ENCODE peak calls at places on chromosome 11, in nine cellular contexts. D is RWPE1, J is H9, P is psoas muscle, Z is ovary, A is left ventricle myocardium inferior, I is aorta, S is kidney, C is A549. V is an unnamed sample.

GRCh38 chr11:2672553-2673249 is 27.1 kb downstream of the KCNQ1OT1 start:
- DNase-seq in D (no peak), J (peak), P (no peak), Z (no peak), A (no peak), I (no peak), S (peak), C (no peak), V (no peak)

GRCh38 chr11:65390099-65390941 is 3.9 kb downstream of the FRMD8 start:
- DNase-seq in D (no peak), J (no peak), P (no peak), Z (no peak), A (no peak), I (no peak), S (peak), C (no peak), V (no peak)

GRCh38 chr11:124923296-124923695 is 4.2 kb downstream of the HEPN1 start:
- DNase-seq in D (no peak), J (no peak), P (no peak), Z (no peak), A (no peak), I (no peak), S (no peak), C (no peak), V (no peak)

GRCh38 chr11:111734383-111735261 is 31.6 kb downstream of the PPP2R1B start:
- DNase-seq in D (no peak), J (no peak), P (no peak), Z (peak), A (peak), I (no peak), S (peak), C (no peak), V (no peak)

GRCh38 chr11:20353829-20354434 is 9.6 kb upstream of the HTATIP2 start:
- DNase-seq in D (peak), J (no peak), P (no peak), Z (no peak), A (no peak), I (no peak), S (no peak), C (peak), V (no peak)

GRCh38 chr11:73784080-73784634 is 3.5 kb upstream of the MRPL48 start:
- DNase-seq in D (no peak), J (peak), P (no peak), Z (no peak), A (no peak), I (no peak), S (no peak), C (no peak), V (no peak)

GRCh38 chr11:91946397-91947090 is 278.1 kb upstream of the FAT3 start:
- DNase-seq in D (no peak), J (no peak), P (no peak), Z (no peak), A (no peak), I (no peak), S (no peak), C (no peak), V (no peak)

GRCh38 chr11:95877288-95877687 is 46.6 kb downstream of the MTMR2 start:
- DNase-seq in D (peak), J (no peak), P (no peak), Z (no peak), A (no peak), I (no peak), S (no peak), C (no peak), V (peak)

GRCh38 chr11:100932474-100933100 is 197.0 kb downstream of the PGR start:
- DNase-seq in D (peak), J (no peak), P (no peak), Z (no peak), A (no peak), I (no peak), S (no peak), C (peak), V (no peak)

GRCh38 chr11:17934194-17934593 is 78.7 kb downstream of the SERGEF start:
- DNase-seq in D (no peak), J (no peak), P (no peak), Z (no peak), A (no peak), I (no peak), S (no peak), C (no peak), V (no peak)

GRCh38 chr11:121800704-121801516 is 315.1 kb downstream of the BLID start:
- DNase-seq in D (no peak), J (peak), P (no peak), Z (peak), A (no peak), I (no peak), S (no peak), C (no peak), V (no peak)
- H3K27ac ChIP-seq in D (no peak), J (peak), P (no peak), Z (peak), A (peak), I (peak), S (no peak), C (no peak), V (no peak)

GRCh38 chr11:117999354-117999993 is 13.3 kb downstream of the IL10RA start:
- DNase-seq in D (no peak), J (no peak), P (no peak), Z (no peak), A (no peak), I (no peak), S (no peak), C (no peak), V (no peak)

GRCh38 chr11:118001494-118001971 is 15.3 kb downstream of the IL10RA start:
- DNase-seq in D (no peak), J (no peak), P (no peak), Z (no peak), A (no peak), I (no peak), S (no peak), C (no peak), V (no peak)

GRCh38 chr11:118000850-118001228 is 14.6 kb downstream of the IL10RA start:
- DNase-seq in D (no peak), J (no peak), P (no peak), Z (no peak), A (no peak), I (no peak), S (no peak), C (no peak), V (no peak)

GRCh38 chr11:117998664-117999353 is 12.6 kb downstream of the IL10RA start:
- DNase-seq in D (no peak), J (no peak), P (no peak), Z (no peak), A (no peak), I (no peak), S (no peak), C (no peak), V (no peak)

DNA sequence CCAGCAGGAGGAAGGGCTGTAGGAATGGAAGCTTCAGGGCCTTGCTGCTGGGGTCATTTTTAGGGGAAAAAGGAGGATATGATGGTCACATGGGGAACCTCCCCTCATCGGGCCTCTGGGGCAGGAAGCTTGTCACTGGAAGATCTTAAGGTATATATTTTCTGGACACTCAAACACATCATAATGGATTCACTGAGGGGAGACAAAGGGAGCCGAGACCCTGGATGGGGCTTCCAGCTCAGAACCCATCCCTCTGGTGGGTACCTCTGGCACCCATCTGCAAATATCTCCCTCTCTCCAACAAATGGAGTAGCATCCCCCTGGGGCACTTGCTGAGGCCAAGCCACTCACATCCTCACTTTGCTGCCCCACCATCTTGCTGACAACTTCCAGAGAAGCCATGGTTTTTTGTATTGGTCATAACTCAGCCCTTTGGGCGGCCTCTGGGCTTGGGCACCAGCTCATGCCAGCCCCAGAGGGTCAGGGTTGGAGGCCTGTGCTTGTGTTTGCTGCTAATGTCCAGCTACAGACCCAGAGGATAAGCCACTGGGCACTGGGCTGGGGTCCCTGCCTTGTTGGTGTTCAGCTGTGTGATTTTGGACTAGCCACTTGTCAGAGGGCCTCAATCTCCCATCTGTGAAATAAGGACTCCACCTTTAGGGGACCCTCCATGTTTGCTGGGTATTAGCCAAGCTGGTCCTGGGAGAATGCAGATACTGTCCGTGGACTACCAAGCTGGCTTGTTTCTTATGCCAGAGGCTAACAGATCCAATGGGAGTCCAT is 14.1 kb downstream of the IL10RA start:
- DNase-seq in D (no peak), J (no peak), P (no peak), Z (no peak), A (no peak), I (no peak), S (no peak), C (no peak), V (no peak)
- H3K27ac ChIP-seq in D (no peak), J (no peak), P (no peak), Z (no peak), A (no peak), I (no peak), S (no peak), C (no peak), V (no peak)

GRCh38 chr11:113685650-113686349 is 20.3 kb downstream of the TMPRSS5 start:
- DNase-seq in D (no peak), J (no peak), P (no peak), Z (no peak), A (no peak), I (no peak), S (no peak), C (no peak), V (no peak)

GRCh38 chr11:113694390-113694789 is 11.7 kb downstream of the TMPRSS5 start:
- DNase-seq in D (no peak), J (no peak), P (no peak), Z (no peak), A (no peak), I (no peak), S (no peak), C (no peak), V (no peak)

GRCh38 chr11:113690619-113691569 is 15.2 kb downstream of the TMPRSS5 start:
- DNase-seq in D (peak), J (peak), P (peak), Z (no peak), A (no peak), I (peak), S (peak), C (peak), V (peak)

GRCh38 chr11:113693030-113693429 is 13.1 kb downstream of the TMPRSS5 start:
- DNase-seq in D (no peak), J (no peak), P (no peak), Z (no peak), A (no peak), I (no peak), S (no peak), C (no peak), V (no peak)

DNA sequence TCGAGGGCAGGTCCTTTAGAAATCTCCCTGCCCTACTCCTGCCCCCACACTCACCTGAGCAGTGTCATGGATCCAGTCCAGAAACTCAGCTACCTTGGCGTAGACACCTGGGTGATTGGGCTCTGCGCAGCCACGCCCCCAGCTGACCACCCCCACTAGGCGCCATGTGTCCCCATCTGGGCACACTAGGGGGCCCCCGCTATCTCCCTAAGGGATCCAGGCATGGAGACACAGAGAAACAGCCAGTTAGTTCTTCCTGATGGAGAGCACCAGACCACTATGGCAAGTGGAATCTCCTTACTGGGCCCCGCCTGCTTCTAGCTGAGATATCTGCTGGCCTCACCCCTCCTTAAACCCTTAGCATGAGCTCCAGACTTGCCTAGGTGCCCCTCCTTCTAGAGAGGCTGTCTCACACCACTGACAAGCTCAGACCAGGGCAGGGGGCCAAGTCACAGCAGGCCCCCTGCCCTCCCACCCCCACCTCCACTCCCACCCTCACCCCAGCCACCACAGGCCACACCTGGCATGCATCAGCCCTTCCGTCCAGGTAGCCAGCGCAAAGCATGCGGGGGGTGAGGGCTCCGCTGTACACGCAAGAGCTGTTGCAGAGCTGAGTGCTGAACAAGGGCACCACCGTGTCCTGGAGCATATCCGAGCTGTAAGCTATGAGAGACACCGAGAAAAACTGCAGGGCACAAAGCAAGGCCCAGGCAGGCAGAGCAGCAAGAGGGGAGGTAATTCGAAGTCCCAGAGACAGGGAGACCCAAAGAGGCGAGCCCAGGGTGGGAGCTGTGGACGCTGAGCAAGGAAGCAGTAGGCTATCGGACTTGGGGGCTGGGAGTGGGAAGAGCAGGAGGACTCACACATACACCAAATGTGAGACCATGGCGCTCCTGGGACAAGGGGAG is 16.1 kb downstream of the TMPRSS5 start:
- DNase-seq in D (no peak), J (no peak), P (no peak), Z (no peak), A (no peak), I (no peak), S (no peak), C (no peak), V (no peak)
- H3K27ac ChIP-seq in D (peak), J (no peak), P (no peak), Z (no peak), A (no peak), I (no peak), S (no peak), C (peak), V (peak)

DNA sequence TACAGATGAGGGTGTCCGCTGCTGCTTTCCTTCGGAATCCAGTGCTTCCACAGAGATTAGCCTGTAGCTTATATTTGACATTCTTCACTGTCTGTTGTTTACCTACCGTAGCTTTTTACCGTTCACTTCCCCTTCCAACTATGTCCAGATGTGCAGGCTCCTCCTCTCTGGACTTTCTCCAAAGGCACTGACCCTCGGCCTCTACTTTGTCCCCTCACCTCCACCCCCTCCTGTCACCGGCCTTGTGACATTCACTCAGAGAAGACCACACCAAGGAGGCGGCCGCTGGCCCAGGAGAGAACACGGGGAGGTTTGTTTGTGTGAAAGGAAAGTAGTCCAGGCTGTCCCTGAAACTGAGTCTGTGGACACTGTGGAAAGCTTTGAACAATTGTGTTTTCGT is 15.5 kb upstream of the ST14 start:
- DNase-seq in D (no peak), J (no peak), P (no peak), Z (no peak), A (no peak), I (no peak), S (no peak), C (no peak), V (no peak)
- H3K27ac ChIP-seq in D (no peak), J (no peak), P (no peak), Z (no peak), A (peak), I (no peak), S (no peak), C (no peak), V (no peak)

DNA sequence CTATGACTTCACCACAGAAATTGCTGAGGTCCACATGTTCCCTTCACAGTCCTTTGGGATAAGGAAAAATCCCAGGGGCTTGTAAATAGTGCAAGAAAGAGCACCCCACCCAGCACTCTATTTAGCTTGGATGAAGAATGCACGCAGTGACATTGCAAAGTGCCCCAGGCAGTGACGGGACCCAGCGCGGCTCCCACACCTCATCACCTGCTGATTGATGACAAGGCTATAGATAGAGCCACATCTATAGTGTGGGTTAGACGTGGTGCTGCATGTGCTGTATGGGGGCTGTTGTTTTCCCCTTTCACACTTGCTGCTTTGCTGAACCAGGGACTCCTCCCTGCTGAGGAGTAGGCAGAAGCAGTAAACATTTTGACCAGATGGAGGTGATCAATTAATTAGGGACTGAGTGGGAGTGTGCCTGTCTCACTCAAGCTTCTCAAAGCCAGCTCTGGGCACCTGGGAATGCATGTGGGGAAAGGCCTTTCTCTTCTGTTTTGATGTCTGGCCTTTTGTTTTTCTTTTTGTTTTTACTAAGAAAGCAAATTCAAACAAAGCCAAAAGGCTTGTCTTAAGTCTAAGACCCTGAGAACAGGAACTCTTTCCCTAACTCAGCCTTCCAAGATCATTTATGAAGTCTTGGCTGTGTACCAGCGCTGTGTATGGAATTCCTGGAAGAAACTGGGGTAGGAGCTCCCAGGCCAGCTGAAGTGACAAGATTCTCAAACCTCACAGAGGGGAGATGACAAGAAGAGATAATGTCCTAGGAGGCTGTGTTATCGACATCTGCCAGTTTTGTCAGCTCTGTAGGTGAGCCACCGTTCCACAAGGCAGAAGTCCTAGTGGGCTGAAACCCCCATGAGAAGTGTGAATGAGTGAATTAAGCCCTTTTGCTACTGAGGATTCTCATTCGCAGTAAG is 219.7 kb downstream of the BARX2 start:
- DNase-seq in D (no peak), J (no peak), P (no peak), Z (no peak), A (no peak), I (no peak), S (no peak), C (no peak), V (no peak)
- H3K27ac ChIP-seq in D (no peak), J (no peak), P (no peak), Z (no peak), A (no peak), I (no peak), S (no peak), C (no peak), V (no peak)

DNA sequence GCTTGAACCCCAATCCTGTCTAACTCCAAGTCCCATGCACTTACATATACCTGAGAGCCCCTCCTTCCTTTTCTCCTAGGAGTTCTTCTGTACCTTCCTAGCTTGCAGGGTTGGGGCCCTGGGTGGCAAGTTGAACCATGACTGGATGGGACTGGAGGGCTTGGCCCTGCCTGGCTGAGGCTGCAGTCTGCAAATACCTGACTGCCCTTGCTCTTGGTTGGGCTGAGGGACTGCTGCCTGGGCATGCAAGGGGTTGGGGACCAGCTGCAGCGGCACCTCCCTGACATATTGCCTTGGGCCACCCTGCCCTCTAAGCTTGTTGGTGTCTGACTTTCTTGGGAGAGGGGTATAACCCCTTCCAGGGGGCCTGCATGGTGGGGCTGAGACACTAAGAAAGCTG is 9.8 kb upstream of the SLC39A13 start:
- DNase-seq in D (no peak), J (peak), P (peak), Z (no peak), A (no peak), I (no peak), S (peak), C (no peak), V (no peak)
- H3K27ac ChIP-seq in D (peak), J (no peak), P (no peak), Z (no peak), A (no peak), I (no peak), S (no peak), C (no peak), V (no peak)

GRCh38 chr11:121795206-121795605 is 320.8 kb downstream of the BLID start:
- DNase-seq in D (no peak), J (no peak), P (no peak), Z (no peak), A (no peak), I (no peak), S (no peak), C (no peak), V (no peak)
- H3K27ac ChIP-seq in D (no peak), J (no peak), P (no peak), Z (no peak), A (no peak), I (no peak), S (no peak), C (no peak), V (no peak)

GRCh38 chr11:11978792-11979486 is 29.5 kb downstream of the DKK3 start:
- DNase-seq in D (no peak), J (peak), P (peak), Z (peak), A (peak), I (no peak), S (peak), C (no peak), V (no peak)
- H3K27ac ChIP-seq in D (peak), J (no peak), P (peak), Z (peak), A (peak), I (peak), S (no peak), C (peak), V (peak)

GRCh38 chr11:75152651-75153553 is 2.0 kb downstream of the SLCO2B1 start:
- DNase-seq in D (no peak), J (no peak), P (no peak), Z (no peak), A (no peak), I (no peak), S (no peak), C (no peak), V (no peak)

GRCh38 chr11:75150079-75150478 is 828 bp upstream of the SLCO2B1 start:
- DNase-seq in D (no peak), J (no peak), P (no peak), Z (no peak), A (no peak), I (no peak), S (no peak), C (no peak), V (no peak)

GRCh38 chr11:75151346-75152047 is 590 bp downstream of the SLCO2B1 start:
- DNase-seq in D (no peak), J (no peak), P (no peak), Z (no peak), A (no peak), I (no peak), S (no peak), C (no peak), V (no peak)

GRCh38 chr11:75150879-75151278 is at the start of gene SLCO2B1:
- DNase-seq in D (no peak), J (no peak), P (no peak), Z (no peak), A (peak), I (no peak), S (no peak), C (no peak), V (no peak)

DNA sequence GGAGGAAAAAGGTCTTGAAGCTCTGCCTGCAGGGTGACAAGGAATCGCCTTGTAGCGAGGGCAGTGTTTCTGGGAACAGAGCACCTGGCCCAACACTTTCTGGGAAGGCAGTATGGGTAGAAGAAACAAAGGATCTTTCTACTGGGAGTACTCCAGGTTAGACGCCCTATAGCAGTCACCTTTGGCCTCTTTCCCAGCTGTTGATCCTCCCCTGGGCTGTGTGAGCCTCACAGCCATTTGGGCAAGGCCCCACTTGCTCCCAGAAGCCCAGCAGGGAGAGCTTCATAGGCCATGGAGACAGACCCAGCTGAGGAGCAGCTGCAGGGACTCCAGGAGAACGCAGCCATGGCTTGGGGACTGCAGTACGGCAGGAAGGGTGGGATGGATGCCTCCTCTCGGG is 1.2 kb downstream of the SLCO2B1 start:
- DNase-seq in D (no peak), J (no peak), P (no peak), Z (no peak), A (no peak), I (no peak), S (no peak), C (no peak), V (no peak)
- H3K27ac ChIP-seq in D (no peak), J (no peak), P (no peak), Z (no peak), A (peak), I (no peak), S (no peak), C (no peak), V (no peak)